ENCODE peak calls at places on chromosomes 1 and 21, in eight cellular contexts. One of them, this sample, is unnamed.

GRCh38 chr1:85278853-85279314 is 2.5 kb upstream of the BCL10 start:
- DNase-seq in activated naive CD8-positive, alpha-beta T cell treated with anti-CD3 and anti-CD28 coated beads, Interleukin-2, amount 50 U/mL, for 24 hours: peak
- DNase-seq in renal cortical epithelial cell: peak
- DNase-seq in iris pigment epithelial cell: peak
- DNase-seq in lower lobe of right lung: no peak
- DNase-seq in adrenal gland: peak
- DNase-seq in NCI-H1105: no peak
- DNase-seq in stimulated activated CD4-positive, alpha-beta T cell treated with anti-CD3 and anti-CD28 coated beads, Interleukin-2, amount 100 ng/mL, for 48 hours: peak
- DNase-seq in this sample: no peak

GRCh38 chr1:170073893-170074249 is 624 bp downstream of the KIFAP3 start:
- DNase-seq in activated naive CD8-positive, alpha-beta T cell treated with anti-CD3 and anti-CD28 coated beads, Interleukin-2, amount 50 U/mL, for 24 hours: no peak
- DNase-seq in renal cortical epithelial cell: no peak
- DNase-seq in iris pigment epithelial cell: no peak
- DNase-seq in lower lobe of right lung: no peak
- DNase-seq in adrenal gland: no peak
- DNase-seq in NCI-H1105: no peak
- DNase-seq in stimulated activated CD4-positive, alpha-beta T cell treated with anti-CD3 and anti-CD28 coated beads, Interleukin-2, amount 100 ng/mL, for 48 hours: no peak
- DNase-seq in this sample: no peak

GRCh38 chr1:1374068-1374860 is 743 bp downstream of the AURKAIP1 start:
- DNase-seq in activated naive CD8-positive, alpha-beta T cell treated with anti-CD3 and anti-CD28 coated beads, Interleukin-2, amount 50 U/mL, for 24 hours: peak
- DNase-seq in renal cortical epithelial cell: no peak
- DNase-seq in iris pigment epithelial cell: peak
- DNase-seq in lower lobe of right lung: peak
- DNase-seq in adrenal gland: no peak
- DNase-seq in NCI-H1105: no peak
- DNase-seq in stimulated activated CD4-positive, alpha-beta T cell treated with anti-CD3 and anti-CD28 coated beads, Interleukin-2, amount 100 ng/mL, for 48 hours: no peak
- DNase-seq in this sample: peak

GRCh38 chr1:52911541-52911940 is 10.0 kb downstream of the ECHDC2 start:
- DNase-seq in activated naive CD8-positive, alpha-beta T cell treated with anti-CD3 and anti-CD28 coated beads, Interleukin-2, amount 50 U/mL, for 24 hours: no peak
- DNase-seq in renal cortical epithelial cell: no peak
- DNase-seq in iris pigment epithelial cell: no peak
- DNase-seq in lower lobe of right lung: no peak
- DNase-seq in adrenal gland: no peak
- DNase-seq in NCI-H1105: no peak
- DNase-seq in stimulated activated CD4-positive, alpha-beta T cell treated with anti-CD3 and anti-CD28 coated beads, Interleukin-2, amount 100 ng/mL, for 48 hours: no peak
- DNase-seq in this sample: no peak

GRCh38 chr1:168135982-168136708 is 585 bp downstream of the GPR161 start:
- DNase-seq in activated naive CD8-positive, alpha-beta T cell treated with anti-CD3 and anti-CD28 coated beads, Interleukin-2, amount 50 U/mL, for 24 hours: peak
- DNase-seq in renal cortical epithelial cell: no peak
- DNase-seq in iris pigment epithelial cell: no peak
- DNase-seq in lower lobe of right lung: peak
- DNase-seq in adrenal gland: no peak
- DNase-seq in NCI-H1105: peak
- DNase-seq in stimulated activated CD4-positive, alpha-beta T cell treated with anti-CD3 and anti-CD28 coated beads, Interleukin-2, amount 100 ng/mL, for 48 hours: no peak
- DNase-seq in this sample: peak

GRCh38 chr1:85359874-85360708 is 83.7 kb upstream of the BCL10 start:
- DNase-seq in activated naive CD8-positive, alpha-beta T cell treated with anti-CD3 and anti-CD28 coated beads, Interleukin-2, amount 50 U/mL, for 24 hours: no peak
- DNase-seq in renal cortical epithelial cell: peak
- DNase-seq in iris pigment epithelial cell: peak
- DNase-seq in lower lobe of right lung: no peak
- DNase-seq in adrenal gland: no peak
- DNase-seq in NCI-H1105: no peak
- DNase-seq in stimulated activated CD4-positive, alpha-beta T cell treated with anti-CD3 and anti-CD28 coated beads, Interleukin-2, amount 100 ng/mL, for 48 hours: no peak
- DNase-seq in this sample: no peak

GRCh38 chr21:37568916-37569315 is 202.3 kb downstream of the DYRK1A start:
- DNase-seq in activated naive CD8-positive, alpha-beta T cell treated with anti-CD3 and anti-CD28 coated beads, Interleukin-2, amount 50 U/mL, for 24 hours: no peak
- DNase-seq in renal cortical epithelial cell: no peak
- DNase-seq in iris pigment epithelial cell: no peak
- DNase-seq in lower lobe of right lung: no peak
- DNase-seq in adrenal gland: no peak
- DNase-seq in NCI-H1105: no peak
- DNase-seq in stimulated activated CD4-positive, alpha-beta T cell treated with anti-CD3 and anti-CD28 coated beads, Interleukin-2, amount 100 ng/mL, for 48 hours: no peak
- DNase-seq in this sample: no peak

GRCh38 chr1:119387858-119388257 is 19.3 kb downstream of the HAO2 start:
- DNase-seq in activated naive CD8-positive, alpha-beta T cell treated with anti-CD3 and anti-CD28 coated beads, Interleukin-2, amount 50 U/mL, for 24 hours: no peak
- DNase-seq in renal cortical epithelial cell: no peak
- DNase-seq in iris pigment epithelial cell: no peak
- DNase-seq in lower lobe of right lung: no peak
- DNase-seq in adrenal gland: no peak
- DNase-seq in NCI-H1105: no peak
- DNase-seq in stimulated activated CD4-positive, alpha-beta T cell treated with anti-CD3 and anti-CD28 coated beads, Interleukin-2, amount 100 ng/mL, for 48 hours: no peak
- DNase-seq in this sample: no peak

GRCh38 chr1:24621121-24621520 is 22.0 kb upstream of the SRRM1 start:
- DNase-seq in activated naive CD8-positive, alpha-beta T cell treated with anti-CD3 and anti-CD28 coated beads, Interleukin-2, amount 50 U/mL, for 24 hours: no peak
- DNase-seq in renal cortical epithelial cell: no peak
- DNase-seq in iris pigment epithelial cell: no peak
- DNase-seq in lower lobe of right lung: no peak
- DNase-seq in adrenal gland: no peak
- DNase-seq in NCI-H1105: no peak
- DNase-seq in stimulated activated CD4-positive, alpha-beta T cell treated with anti-CD3 and anti-CD28 coated beads, Interleukin-2, amount 100 ng/mL, for 48 hours: no peak
- DNase-seq in this sample: no peak

GRCh38 chr1:2196901-2197638 is 2.5 kb upstream of the FAAP20 start:
- DNase-seq in activated naive CD8-positive, alpha-beta T cell treated with anti-CD3 and anti-CD28 coated beads, Interleukin-2, amount 50 U/mL, for 24 hours: no peak
- DNase-seq in renal cortical epithelial cell: no peak
- DNase-seq in iris pigment epithelial cell: no peak
- DNase-seq in lower lobe of right lung: no peak
- DNase-seq in adrenal gland: no peak
- DNase-seq in NCI-H1105: no peak
- DNase-seq in stimulated activated CD4-positive, alpha-beta T cell treated with anti-CD3 and anti-CD28 coated beads, Interleukin-2, amount 100 ng/mL, for 48 hours: no peak
- DNase-seq in this sample: no peak

GRCh38 chr1:207007352-207008033 is 25.1 kb downstream of the C1orf116 start:
- DNase-seq in activated naive CD8-positive, alpha-beta T cell treated with anti-CD3 and anti-CD28 coated beads, Interleukin-2, amount 50 U/mL, for 24 hours: no peak
- DNase-seq in renal cortical epithelial cell: peak
- DNase-seq in iris pigment epithelial cell: peak
- DNase-seq in lower lobe of right lung: peak
- DNase-seq in adrenal gland: no peak
- DNase-seq in NCI-H1105: no peak
- DNase-seq in stimulated activated CD4-positive, alpha-beta T cell treated with anti-CD3 and anti-CD28 coated beads, Interleukin-2, amount 100 ng/mL, for 48 hours: no peak
- DNase-seq in this sample: no peak

GRCh38 chr1:119647734-119648619 is at the start of gene ZNF697:
- DNase-seq in activated naive CD8-positive, alpha-beta T cell treated with anti-CD3 and anti-CD28 coated beads, Interleukin-2, amount 50 U/mL, for 24 hours: peak
- DNase-seq in renal cortical epithelial cell: peak
- DNase-seq in iris pigment epithelial cell: peak
- DNase-seq in lower lobe of right lung: peak
- DNase-seq in adrenal gland: peak
- DNase-seq in NCI-H1105: peak
- DNase-seq in stimulated activated CD4-positive, alpha-beta T cell treated with anti-CD3 and anti-CD28 coated beads, Interleukin-2, amount 100 ng/mL, for 48 hours: peak
- DNase-seq in this sample: peak

GRCh38 chr1:107776898-107777663 is 187.9 kb downstream of the VAV3 start:
- DNase-seq in activated naive CD8-positive, alpha-beta T cell treated with anti-CD3 and anti-CD28 coated beads, Interleukin-2, amount 50 U/mL, for 24 hours: no peak
- DNase-seq in renal cortical epithelial cell: peak
- DNase-seq in iris pigment epithelial cell: no peak
- DNase-seq in lower lobe of right lung: no peak
- DNase-seq in adrenal gland: no peak
- DNase-seq in NCI-H1105: peak
- DNase-seq in stimulated activated CD4-positive, alpha-beta T cell treated with anti-CD3 and anti-CD28 coated beads, Interleukin-2, amount 100 ng/mL, for 48 hours: no peak
- DNase-seq in this sample: no peak

GRCh38 chr1:53681647-53682368 is 57.2 kb downstream of the GLIS1 start:
- DNase-seq in activated naive CD8-positive, alpha-beta T cell treated with anti-CD3 and anti-CD28 coated beads, Interleukin-2, amount 50 U/mL, for 24 hours: peak
- DNase-seq in renal cortical epithelial cell: peak
- DNase-seq in iris pigment epithelial cell: peak
- DNase-seq in lower lobe of right lung: no peak
- DNase-seq in adrenal gland: peak
- DNase-seq in NCI-H1105: peak
- DNase-seq in stimulated activated CD4-positive, alpha-beta T cell treated with anti-CD3 and anti-CD28 coated beads, Interleukin-2, amount 100 ng/mL, for 48 hours: peak
- DNase-seq in this sample: no peak

GRCh38 chr1:207032528-207033017 is at the start of gene C1orf116:
- DNase-seq in activated naive CD8-positive, alpha-beta T cell treated with anti-CD3 and anti-CD28 coated beads, Interleukin-2, amount 50 U/mL, for 24 hours: no peak
- DNase-seq in renal cortical epithelial cell: peak
- DNase-seq in iris pigment epithelial cell: no peak
- DNase-seq in lower lobe of right lung: peak
- DNase-seq in adrenal gland: no peak
- DNase-seq in NCI-H1105: peak
- DNase-seq in stimulated activated CD4-positive, alpha-beta T cell treated with anti-CD3 and anti-CD28 coated beads, Interleukin-2, amount 100 ng/mL, for 48 hours: no peak
- DNase-seq in this sample: peak

GRCh38 chr1:119829636-119830035 is 18.4 kb upstream of the REG4 start:
- DNase-seq in activated naive CD8-positive, alpha-beta T cell treated with anti-CD3 and anti-CD28 coated beads, Interleukin-2, amount 50 U/mL, for 24 hours: no peak
- DNase-seq in renal cortical epithelial cell: no peak
- DNase-seq in iris pigment epithelial cell: no peak
- DNase-seq in lower lobe of right lung: no peak
- DNase-seq in adrenal gland: no peak
- DNase-seq in NCI-H1105: peak
- DNase-seq in stimulated activated CD4-positive, alpha-beta T cell treated with anti-CD3 and anti-CD28 coated beads, Interleukin-2, amount 100 ng/mL, for 48 hours: no peak
- DNase-seq in this sample: no peak

GRCh38 chr1:226702318-226702956 is 36.6 kb downstream of the ITPKB start:
- DNase-seq in activated naive CD8-positive, alpha-beta T cell treated with anti-CD3 and anti-CD28 coated beads, Interleukin-2, amount 50 U/mL, for 24 hours: no peak
- DNase-seq in renal cortical epithelial cell: no peak
- DNase-seq in iris pigment epithelial cell: peak
- DNase-seq in lower lobe of right lung: no peak
- DNase-seq in adrenal gland: peak
- DNase-seq in NCI-H1105: no peak
- DNase-seq in stimulated activated CD4-positive, alpha-beta T cell treated with anti-CD3 and anti-CD28 coated beads, Interleukin-2, amount 100 ng/mL, for 48 hours: no peak
- DNase-seq in this sample: no peak

GRCh38 chr21:26385721-26386120 is 187.4 kb downstream of the CYYR1 start:
- DNase-seq in activated naive CD8-positive, alpha-beta T cell treated with anti-CD3 and anti-CD28 coated beads, Interleukin-2, amount 50 U/mL, for 24 hours: no peak
- DNase-seq in renal cortical epithelial cell: peak
- DNase-seq in iris pigment epithelial cell: peak
- DNase-seq in lower lobe of right lung: no peak
- DNase-seq in adrenal gland: no peak
- DNase-seq in NCI-H1105: no peak
- DNase-seq in stimulated activated CD4-positive, alpha-beta T cell treated with anti-CD3 and anti-CD28 coated beads, Interleukin-2, amount 100 ng/mL, for 48 hours: no peak
- DNase-seq in this sample: no peak

GRCh38 chr21:14545906-14546480 is at the start of gene SAMSN1:
- DNase-seq in activated naive CD8-positive, alpha-beta T cell treated with anti-CD3 and anti-CD28 coated beads, Interleukin-2, amount 50 U/mL, for 24 hours: peak
- DNase-seq in renal cortical epithelial cell: no peak
- DNase-seq in iris pigment epithelial cell: no peak
- DNase-seq in lower lobe of right lung: peak
- DNase-seq in adrenal gland: no peak
- DNase-seq in NCI-H1105: no peak
- DNase-seq in stimulated activated CD4-positive, alpha-beta T cell treated with anti-CD3 and anti-CD28 coated beads, Interleukin-2, amount 100 ng/mL, for 48 hours: no peak
- DNase-seq in this sample: no peak

This sample was measured in upper lobe of right lung.